ENCODE peak calls at places on chromosomes 13 and 19, in five cellular contexts. One of them, this sample, is unnamed.
A peak's percentile ranks its signal among the peaks of the same experiment; 100 is the strongest.

GRCh38 chr13:36675213-36675536 is 1.4 kb downstream of the SERTM1 start:
- DNase-seq in naive thymus-derived CD4-positive, alpha-beta T cell: no peak
- DNase-seq in A549: no peak
- DNase-seq in mesendoderm: no peak
- DNase-seq in cardiac muscle cell: no peak
- DNase-seq in this sample: no peak

GRCh38 chr19:56837492-56837891 is 3.0 kb downstream of the PEG3 start:
- DNase-seq in naive thymus-derived CD4-positive, alpha-beta T cell: no peak
- DNase-seq in A549: no peak
- DNase-seq in mesendoderm: peak; percentile 84
- DNase-seq in cardiac muscle cell: no peak
- DNase-seq in this sample: peak; percentile 20

GRCh38 chr19:49855277-49855675 is 4.3 kb downstream of the PTOV1 start:
- DNase-seq in naive thymus-derived CD4-positive, alpha-beta T cell: no peak
- DNase-seq in A549: no peak
- DNase-seq in mesendoderm: no peak
- DNase-seq in cardiac muscle cell: no peak
- DNase-seq in this sample: no peak

GRCh38 chr13:43339145-43339820 is 315.9 kb downstream of the DNAJC15 start:
- DNase-seq in naive thymus-derived CD4-positive, alpha-beta T cell: no peak
- DNase-seq in A549: no peak
- DNase-seq in mesendoderm: no peak
- DNase-seq in cardiac muscle cell: no peak
- DNase-seq in this sample: no peak

GRCh38 chr13:22031702-22032286 is 360.9 kb downstream of the FGF9 start:
- DNase-seq in naive thymus-derived CD4-positive, alpha-beta T cell: no peak
- DNase-seq in A549: no peak
- DNase-seq in mesendoderm: no peak
- DNase-seq in cardiac muscle cell: no peak
- DNase-seq in this sample: no peak

GRCh38 chr19:45215391-45216191 is 29.6 kb downstream of the EXOC3L2 start:
- DNase-seq in naive thymus-derived CD4-positive, alpha-beta T cell: no peak
- DNase-seq in A549: no peak
- DNase-seq in mesendoderm: peak; percentile 62
- DNase-seq in cardiac muscle cell: peak; percentile 14
- DNase-seq in this sample: no peak

GRCh38 chr13:23440821-23441608 is 7.5 kb upstream of the SACS start:
- DNase-seq in naive thymus-derived CD4-positive, alpha-beta T cell: no peak
- DNase-seq in A549: peak; percentile 8
- DNase-seq in mesendoderm: no peak
- DNase-seq in cardiac muscle cell: no peak
- DNase-seq in this sample: no peak

GRCh38 chr13:19860884-19861655 is 2.4 kb downstream of the ZMYM5 start:
- DNase-seq in naive thymus-derived CD4-positive, alpha-beta T cell: no peak
- DNase-seq in A549: no peak
- DNase-seq in mesendoderm: peak; percentile 62
- DNase-seq in cardiac muscle cell: no peak
- DNase-seq in this sample: peak; percentile 48

GRCh38 chr13:19782049-19782726 is 557 bp downstream of the PSPC1 start:
- DNase-seq in naive thymus-derived CD4-positive, alpha-beta T cell: peak; percentile 49
- DNase-seq in A549: peak; percentile 1
- DNase-seq in mesendoderm: peak; percentile 51
- DNase-seq in cardiac muscle cell: peak; percentile 62
- DNase-seq in this sample: peak; percentile 36

GRCh38 chr19:44476559-44477408 is 23.5 kb downstream of the ZNF180 start:
- DNase-seq in naive thymus-derived CD4-positive, alpha-beta T cell: peak; percentile 8
- DNase-seq in A549: no peak
- DNase-seq in mesendoderm: peak; percentile 55
- DNase-seq in cardiac muscle cell: peak; percentile 6
- DNase-seq in this sample: no peak

GRCh38 chr19:56958428-56958827 is 117.9 kb upstream of the PEG3 start:
- DNase-seq in naive thymus-derived CD4-positive, alpha-beta T cell: no peak
- DNase-seq in A549: no peak
- DNase-seq in mesendoderm: peak; percentile 6
- DNase-seq in cardiac muscle cell: no peak
- DNase-seq in this sample: no peak

GRCh38 chr13:27979001-27979643 is 9.4 kb downstream of the URAD start:
- DNase-seq in naive thymus-derived CD4-positive, alpha-beta T cell: no peak
- DNase-seq in A549: no peak
- DNase-seq in mesendoderm: no peak
- DNase-seq in cardiac muscle cell: no peak
- DNase-seq in this sample: no peak

GRCh38 chr19:27674701-27675100 is 1538.2 kb downstream of the UQCRFS1 start:
- DNase-seq in naive thymus-derived CD4-positive, alpha-beta T cell: no peak
- DNase-seq in A549: no peak
- DNase-seq in mesendoderm: no peak
- DNase-seq in cardiac muscle cell: no peak
- DNase-seq in this sample: no peak

GRCh38 chr13:87677334-87678234 is 6.4 kb downstream of the SLITRK5 start:
- DNase-seq in naive thymus-derived CD4-positive, alpha-beta T cell: peak; percentile 6
- DNase-seq in A549: no peak
- DNase-seq in mesendoderm: peak; percentile 67
- DNase-seq in cardiac muscle cell: peak; percentile 50
- DNase-seq in this sample: no peak

DNA sequence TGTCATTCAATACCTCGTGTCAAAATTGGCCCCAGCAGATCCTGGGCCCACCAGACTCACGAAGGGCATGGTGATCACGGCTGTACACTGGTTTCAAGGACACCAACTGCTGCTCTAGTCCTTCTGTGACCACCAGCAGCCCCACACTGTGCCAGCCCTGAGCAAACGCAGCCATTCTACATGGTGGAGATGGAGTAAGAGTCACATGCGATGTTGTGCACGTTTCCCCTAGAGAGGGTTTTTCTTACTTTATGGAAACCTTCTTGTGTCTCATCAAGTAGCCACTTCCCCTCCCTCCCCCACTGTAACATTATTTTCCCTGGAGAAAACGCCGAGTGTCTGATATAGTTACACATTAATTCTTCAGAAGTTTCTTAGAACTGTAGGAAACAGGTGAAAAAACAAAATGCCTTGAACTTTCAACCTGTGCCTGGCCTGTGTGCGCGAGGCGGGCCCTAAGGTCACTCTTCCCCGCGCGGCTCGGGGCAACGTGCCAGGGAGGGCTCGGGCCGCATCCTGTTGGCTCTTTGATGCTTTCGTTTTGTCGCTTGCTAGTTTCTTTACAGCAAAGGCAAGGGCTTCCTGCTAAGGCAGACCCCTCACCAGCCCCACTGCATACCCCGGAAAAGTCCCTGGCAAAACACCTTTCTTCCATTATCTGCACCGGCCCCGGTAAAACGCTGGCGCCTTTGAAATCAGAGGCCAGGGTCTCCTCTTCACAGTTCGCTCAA is 44.6 kb downstream of the GGACT start:
- DNase-seq in naive thymus-derived CD4-positive, alpha-beta T cell: no peak
- DNase-seq in A549: no peak
- DNase-seq in mesendoderm: no peak
- DNase-seq in cardiac muscle cell: no peak
- DNase-seq in this sample: peak; percentile 14
- H3K4me3 ChIP-seq in naive thymus-derived CD4-positive, alpha-beta T cell: no peak overlapping the region
- H3K4me3 ChIP-seq in A549: no peak overlapping the region
- H3K4me3 ChIP-seq in mesendoderm: no peak overlapping the region
- H3K4me3 ChIP-seq in cardiac muscle cell: no peak overlapping the region
- H3K4me3 ChIP-seq in this sample: peak overlapping the region; percentile 32

GRCh38 chr13:109835321-109835720 is 48.9 kb upstream of the IRS2 start:
- DNase-seq in naive thymus-derived CD4-positive, alpha-beta T cell: no peak
- DNase-seq in A549: no peak
- DNase-seq in mesendoderm: no peak
- DNase-seq in cardiac muscle cell: no peak
- DNase-seq in this sample: peak; percentile 24
- H3K4me3 ChIP-seq in naive thymus-derived CD4-positive, alpha-beta T cell: no peak overlapping the region
- H3K4me3 ChIP-seq in A549: no peak overlapping the region
- H3K4me3 ChIP-seq in mesendoderm: no peak overlapping the region
- H3K4me3 ChIP-seq in cardiac muscle cell: no peak overlapping the region
- H3K4me3 ChIP-seq in this sample: peak overlapping the region; percentile 16

GRCh38 chr19:823565-824121 is 1.9 kb upstream of the PLPPR3 start:
- DNase-seq in naive thymus-derived CD4-positive, alpha-beta T cell: no peak
- DNase-seq in A549: no peak
- DNase-seq in mesendoderm: no peak
- DNase-seq in cardiac muscle cell: no peak
- DNase-seq in this sample: no peak
- H3K4me3 ChIP-seq in naive thymus-derived CD4-positive, alpha-beta T cell: no peak overlapping the region
- H3K4me3 ChIP-seq in A549: no peak overlapping the region
- H3K4me3 ChIP-seq in mesendoderm: no peak overlapping the region
- H3K4me3 ChIP-seq in cardiac muscle cell: no peak overlapping the region
- H3K4me3 ChIP-seq in this sample: no peak overlapping the region

GRCh38 chr19:2723345-2723715 is 2.2 kb upstream of the DIRAS1 start:
- DNase-seq in naive thymus-derived CD4-positive, alpha-beta T cell: no peak
- DNase-seq in A549: no peak
- DNase-seq in mesendoderm: no peak
- DNase-seq in cardiac muscle cell: no peak
- DNase-seq in this sample: no peak

GRCh38 chr19:2723747-2724146 is 2.6 kb upstream of the DIRAS1 start:
- DNase-seq in naive thymus-derived CD4-positive, alpha-beta T cell: no peak
- DNase-seq in A549: no peak
- DNase-seq in mesendoderm: no peak
- DNase-seq in cardiac muscle cell: no peak
- DNase-seq in this sample: no peak

GRCh38 chr19:2724148-2724557 is 3.0 kb upstream of the DIRAS1 start:
- DNase-seq in naive thymus-derived CD4-positive, alpha-beta T cell: no peak
- DNase-seq in A549: no peak
- DNase-seq in mesendoderm: no peak
- DNase-seq in cardiac muscle cell: no peak
- DNase-seq in this sample: no peak

GRCh38 chr19:2721570-2722540 is 683 bp upstream of the DIRAS1 start:
- DNase-seq in naive thymus-derived CD4-positive, alpha-beta T cell: no peak
- DNase-seq in A549: no peak
- DNase-seq in mesendoderm: no peak
- DNase-seq in cardiac muscle cell: no peak
- DNase-seq in this sample: no peak

GRCh38 chr19:2722541-2723344 is 1.6 kb upstream of the DIRAS1 start:
- DNase-seq in naive thymus-derived CD4-positive, alpha-beta T cell: no peak
- DNase-seq in A549: peak; percentile 67
- DNase-seq in mesendoderm: no peak
- DNase-seq in cardiac muscle cell: peak; percentile 34
- DNase-seq in this sample: peak; percentile 67
- H3K4me3 ChIP-seq in naive thymus-derived CD4-positive, alpha-beta T cell: no peak overlapping the region
- H3K4me3 ChIP-seq in A549: no peak overlapping the region
- H3K4me3 ChIP-seq in mesendoderm: no peak overlapping the region
- H3K4me3 ChIP-seq in cardiac muscle cell: no peak overlapping the region
- H3K4me3 ChIP-seq in this sample: no peak overlapping the region

GRCh38 chr19:38318595-38319142 is 976 bp upstream of the KCNK6 start:
- DNase-seq in naive thymus-derived CD4-positive, alpha-beta T cell: no peak
- DNase-seq in A549: no peak
- DNase-seq in mesendoderm: no peak
- DNase-seq in cardiac muscle cell: no peak
- DNase-seq in this sample: no peak

GRCh38 chr19:38321646-38322323 is 2.1 kb downstream of the KCNK6 start:
- DNase-seq in naive thymus-derived CD4-positive, alpha-beta T cell: no peak
- DNase-seq in A549: no peak
- DNase-seq in mesendoderm: no peak
- DNase-seq in cardiac muscle cell: no peak
- DNase-seq in this sample: no peak

GRCh38 chr19:38323276-38323675 is 3.6 kb downstream of the KCNK6 start:
- DNase-seq in naive thymus-derived CD4-positive, alpha-beta T cell: no peak
- DNase-seq in A549: no peak
- DNase-seq in mesendoderm: no peak
- DNase-seq in cardiac muscle cell: no peak
- DNase-seq in this sample: no peak

GRCh38 chr19:38319421-38320258 is at the start of gene KCNK6:
- DNase-seq in naive thymus-derived CD4-positive, alpha-beta T cell: peak; percentile 21
- DNase-seq in A549: peak; percentile 66
- DNase-seq in mesendoderm: peak; percentile 34
- DNase-seq in cardiac muscle cell: peak; percentile 63
- DNase-seq in this sample: no peak

DNA sequence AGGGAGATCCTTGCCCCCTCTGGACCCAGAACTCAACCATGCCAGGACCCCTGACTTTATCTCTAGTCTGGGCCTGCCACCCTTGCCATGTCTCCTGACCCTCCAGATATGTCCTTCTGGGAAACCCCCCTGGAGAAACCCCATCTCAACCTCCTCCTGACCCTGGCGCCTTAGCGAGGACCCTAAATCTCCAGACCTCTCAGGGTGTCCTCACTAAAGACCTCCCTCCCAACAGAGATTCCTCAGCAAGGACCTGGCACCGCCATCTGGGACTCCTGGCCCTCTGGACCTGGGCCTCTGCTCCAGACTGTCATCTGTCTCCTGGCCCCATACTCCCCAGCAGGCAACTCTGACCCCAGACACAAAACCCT is 1.3 kb downstream of the KCNK6 start:
- DNase-seq in naive thymus-derived CD4-positive, alpha-beta T cell: no peak
- DNase-seq in A549: no peak
- DNase-seq in mesendoderm: no peak
- DNase-seq in cardiac muscle cell: no peak
- DNase-seq in this sample: no peak
- H3K4me3 ChIP-seq in naive thymus-derived CD4-positive, alpha-beta T cell: no peak overlapping the region
- H3K4me3 ChIP-seq in A549: no peak overlapping the region
- H3K4me3 ChIP-seq in mesendoderm: no peak overlapping the region
- H3K4me3 ChIP-seq in cardiac muscle cell: no peak overlapping the region
- H3K4me3 ChIP-seq in this sample: no peak overlapping the region

GRCh38 chr19:6494438-6495036 is 7.6 kb downstream of the TUBB4A start:
- DNase-seq in naive thymus-derived CD4-positive, alpha-beta T cell: no peak
- DNase-seq in A549: no peak
- DNase-seq in mesendoderm: no peak
- DNase-seq in cardiac muscle cell: no peak
- DNase-seq in this sample: no peak

GRCh38 chr19:6489278-6490061 is 7.9 kb upstream of the DENND1C start:
- DNase-seq in naive thymus-derived CD4-positive, alpha-beta T cell: no peak
- DNase-seq in A549: no peak
- DNase-seq in mesendoderm: no peak
- DNase-seq in cardiac muscle cell: no peak
- DNase-seq in this sample: no peak

GRCh38 chr19:6484831-6485230 is 3.2 kb upstream of the DENND1C start:
- DNase-seq in naive thymus-derived CD4-positive, alpha-beta T cell: no peak
- DNase-seq in A549: no peak
- DNase-seq in mesendoderm: no peak
- DNase-seq in cardiac muscle cell: no peak
- DNase-seq in this sample: no peak

GRCh38 chr19:6491802-6492592 is 10.1 kb downstream of the TUBB4A start:
- DNase-seq in naive thymus-derived CD4-positive, alpha-beta T cell: no peak
- DNase-seq in A549: no peak
- DNase-seq in mesendoderm: no peak
- DNase-seq in cardiac muscle cell: no peak
- DNase-seq in this sample: no peak

GRCh38 chr19:6490134-6490533 is 8.5 kb upstream of the DENND1C start:
- DNase-seq in naive thymus-derived CD4-positive, alpha-beta T cell: no peak
- DNase-seq in A549: no peak
- DNase-seq in mesendoderm: no peak
- DNase-seq in cardiac muscle cell: no peak
- DNase-seq in this sample: no peak
- H3K4me3 ChIP-seq in naive thymus-derived CD4-positive, alpha-beta T cell: peak overlapping the region; percentile 14
- H3K4me3 ChIP-seq in A549: no peak overlapping the region
- H3K4me3 ChIP-seq in mesendoderm: no peak overlapping the region
- H3K4me3 ChIP-seq in cardiac muscle cell: no peak overlapping the region
- H3K4me3 ChIP-seq in this sample: no peak overlapping the region

GRCh38 chr19:40154121-40154680 is 37.0 kb upstream of the MAP3K10 start:
- DNase-seq in naive thymus-derived CD4-positive, alpha-beta T cell: no peak
- DNase-seq in A549: no peak
- DNase-seq in mesendoderm: no peak
- DNase-seq in cardiac muscle cell: no peak
- DNase-seq in this sample: no peak
- H3K4me3 ChIP-seq in naive thymus-derived CD4-positive, alpha-beta T cell: no peak overlapping the region
- H3K4me3 ChIP-seq in A549: no peak overlapping the region
- H3K4me3 ChIP-seq in mesendoderm: no peak overlapping the region
- H3K4me3 ChIP-seq in cardiac muscle cell: no peak overlapping the region
- H3K4me3 ChIP-seq in this sample: no peak overlapping the region